ENCODE peak calls at places on chromosomes 7 and 10, in four cellular contexts. K is GM12878, E is HepG2, R is K562. M is an unnamed sample.

GRCh38 chr10:74058658-74059057 is 60.7 kb downstream of the VCL start:
- DNase-seq in E (peak), R (peak), K (no peak), M (no peak)

GRCh38 chr10:69486922-69487730 is 35.9 kb downstream of the TSPAN15 start:
- DNase-seq in K (no peak), R (no peak), E (no peak), M (no peak)

GRCh38 chr10:18104223-18104872 is 35.9 kb upstream of the CACNB2 start:
- DNase-seq in E (peak), R (peak), K (no peak), M (peak)

GRCh38 chr10:5528989-5529701 is 4.4 kb downstream of the CALML3 start:
- DNase-seq in E (no peak), R (no peak), K (no peak), M (no peak)

GRCh38 chr7:31101544-31101943 is 49.4 kb downstream of the ADCYAP1R1 start:
- DNase-seq in E (no peak), R (no peak), K (no peak), M (no peak)

GRCh38 chr7:157668884-157669767 is 332.3 kb downstream of the DNAJB6 start:
- DNase-seq in R (no peak), K (no peak), E (no peak), M (no peak)

GRCh38 chr10:78348416-78349164 is 314.9 kb downstream of the RPS24 start:
- DNase-seq in R (no peak), K (no peak), E (no peak), M (no peak)

GRCh38 chr7:80907141-80907601 is 11.7 kb downstream of the SEMA3C start:
- DNase-seq in K (no peak), E (no peak), R (no peak), M (no peak)

GRCh38 chr7:27205325-27206280 is 5.7 kb upstream of the HOXA13 start:
- DNase-seq in R (no peak), K (no peak), E (no peak), M (no peak)

GRCh38 chr7:24819916-24820689 is 62.8 kb upstream of the GSDME start:
- DNase-seq in K (no peak), R (peak), E (peak), M (peak)

GRCh38 chr7:28354601-28355062 is 57.7 kb upstream of the CREB5 start:
- DNase-seq in R (no peak), K (no peak), E (no peak), M (no peak)

GRCh38 chr10:96271017-96271815 is at the start of gene BLNK:
- DNase-seq in E (no peak), R (no peak), K (peak), M (peak)

GRCh38 chr7:55127622-55128081 is 108.8 kb downstream of the EGFR start:
- DNase-seq in R (no peak), E (no peak), K (no peak), M (peak)

GRCh38 chr10:69749180-69750010 is 52.3 kb upstream of the COL13A1 start:
- DNase-seq in E (no peak), R (no peak), K (no peak), M (no peak)

GRCh38 chr7:19051767-19052375 is 65.6 kb downstream of the TWIST1 start:
- DNase-seq in K (no peak), E (peak), R (peak), M (peak)

GRCh38 chr7:117929217-117929616 is 56.0 kb upstream of the CTTNBP2 start:
- DNase-seq in E (no peak), K (no peak), R (no peak), M (no peak)

GRCh38 chr10:46247181-46247475 is 39.7 kb upstream of the ANTXRL start:
- DNase-seq in E (no peak), R (no peak), K (no peak), M (no peak)

GRCh38 chr7:98733036-98733435 is 116.0 kb downstream of the NPTX2 start:
- DNase-seq in E (peak), R (peak), K (peak), M (peak)

GRCh38 chr7:143931739-143932138 is 3.3 kb upstream of the OR2F2 start:
- DNase-seq in E (no peak), R (no peak), K (no peak), M (no peak)

GRCh38 chr7:97126483-97127171 is 9.1 kb downstream of the SDHAF3 start:
- DNase-seq in E (no peak), R (peak), K (no peak), M (no peak)

GRCh38 chr7:141460781-141461715 is 90.2 kb upstream of the AGK start:
- DNase-seq in K (no peak), R (no peak), E (no peak), M (peak)

GRCh38 chr7:94296886-94297285 is 97.8 kb upstream of the COL1A2 start:
- DNase-seq in E (no peak), R (no peak), K (no peak), M (no peak)

GRCh38 chr7:51219261-51219988 is 97.2 kb downstream of the COBL start:
- DNase-seq in R (no peak), E (no peak), K (no peak), M (no peak)

GRCh38 chr10:104049497-104050250 is 36.0 kb downstream of the COL17A1 start:
- DNase-seq in E (no peak), R (no peak), K (no peak), M (no peak)

GRCh38 chr10:3111626-3112220 is 44.4 kb downstream of the PFKP start:
- DNase-seq in K (no peak), R (no peak), E (no peak), M (no peak)

GRCh38 chr10:93198401-93199175 is 124.9 kb downstream of the CYP26A1 start:
- DNase-seq in E (no peak), K (no peak), R (no peak), M (no peak)

GRCh38 chr10:24882047-24882698 is 70.2 kb downstream of the PRTFDC1 start:
- DNase-seq in E (no peak), K (peak), R (no peak), M (no peak)

GRCh38 chr7:139505563-139505962 is 17.9 kb upstream of the CLEC2L start:
- DNase-seq in E (peak), R (peak), K (no peak), M (peak)

GRCh38 chr10:115844592-115844991 is 428.4 kb downstream of the GFRA1 start:
- DNase-seq in R (no peak), E (no peak), K (no peak), M (peak)

GRCh38 chr7:96985992-96986391 is 19.4 kb upstream of the DLX6 start:
- DNase-seq in K (no peak), E (no peak), R (no peak), M (no peak)

GRCh38 chr7:50664461-50664922 is 99.3 kb upstream of the DDC start:
- DNase-seq in R (no peak), E (no peak), K (no peak), M (no peak)

GRCh38 chr7:30800785-30801252 is 29.6 kb downstream of the MINDY4 start:
- DNase-seq in E (peak), K (peak), R (peak), M (peak)

GRCh38 chr7:33258561-33258960 is 129.2 kb downstream of the BBS9 start:
- DNase-seq in K (no peak), R (no peak), E (no peak), M (no peak)

GRCh38 chr10:20596911-20597310 is 300.2 kb downstream of the NEBL start:
- DNase-seq in K (no peak), E (no peak), R (no peak), M (no peak)

GRCh38 chr7:104160375-104160774 is 47.4 kb downstream of the ORC5 start:
- DNase-seq in E (no peak), R (no peak), K (no peak), M (no peak)

GRCh38 chr7:19079066-19079465 is 38.4 kb downstream of the TWIST1 start:
- DNase-seq in E (no peak), K (no peak), R (no peak), M (no peak)

GRCh38 chr7:110382736-110383135 is 708.2 kb upstream of the LRRN3 start:
- DNase-seq in E (no peak), K (no peak), R (no peak), M (no peak)

DNA sequence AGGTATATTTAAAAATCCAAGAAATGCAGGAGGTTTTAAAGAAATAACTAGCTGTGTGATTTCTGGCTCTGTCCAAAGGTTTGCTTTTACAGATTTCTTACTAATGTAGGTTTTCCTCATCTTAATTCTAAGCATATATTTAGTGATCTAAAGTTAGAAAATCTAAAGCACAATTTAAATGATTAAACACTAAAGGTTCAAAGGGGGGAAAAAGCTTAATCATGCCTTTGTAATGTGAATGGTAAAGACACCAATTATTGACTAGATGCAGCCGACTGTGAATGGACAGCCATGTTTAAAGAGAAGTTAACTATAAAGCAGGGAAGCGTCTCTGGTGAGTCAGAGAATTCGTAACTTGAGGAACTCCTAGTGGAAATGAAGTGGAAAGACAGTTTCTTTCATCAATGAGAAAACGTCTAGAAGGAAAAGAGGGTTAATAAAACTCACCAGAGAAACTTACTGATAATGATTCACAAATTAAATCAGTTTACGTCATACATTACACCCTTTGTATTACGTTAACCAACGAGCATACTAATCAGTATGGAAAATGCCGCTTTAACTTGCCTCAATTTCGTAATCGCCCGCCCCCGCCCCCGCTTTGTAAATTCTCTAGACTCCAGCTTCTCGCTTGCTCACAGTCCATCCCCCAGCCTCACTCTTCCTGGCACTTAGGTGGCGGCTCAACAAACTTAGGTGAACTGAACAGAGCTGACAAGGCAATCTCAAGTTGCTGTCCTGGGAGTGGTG is 1.1 kb upstream of the HBP1 start:
- DNase-seq in R (peak), K (no peak), E (peak), M (peak)
- TF ChIP-seq TARDBP in R (peak), K (no peak), E (no peak), M (no peak)

DNA sequence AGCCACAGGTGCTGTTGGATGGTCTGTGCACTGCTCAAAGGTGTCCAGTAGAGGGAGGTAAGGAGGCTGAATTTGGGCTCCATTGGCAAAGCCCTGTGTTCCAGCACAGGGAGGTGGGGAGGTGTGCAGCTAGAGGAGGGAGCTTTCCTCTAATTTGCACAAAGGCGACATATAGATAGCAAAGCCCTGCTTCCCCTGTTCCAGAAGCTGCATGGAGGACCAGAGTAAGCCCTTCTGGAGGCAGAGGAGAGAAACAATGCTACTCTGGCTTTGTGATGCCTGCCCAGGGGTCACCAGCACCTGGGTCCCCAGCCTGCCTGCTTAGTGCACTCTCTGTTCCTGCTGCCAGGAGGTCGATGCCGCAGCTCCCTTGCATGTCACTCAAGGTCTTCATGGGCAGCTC is 3.4 kb upstream of the ARHGAP22 start:
- DNase-seq in E (peak), R (peak), K (peak), M (peak)
- TF ChIP-seq TARDBP in E (no peak), R (no peak), K (no peak), M (no peak)

GRCh38 chr7:156308976-156309620 is 331.5 kb upstream of the RNF32 start:
- DNase-seq in K (no peak), R (no peak), E (no peak), M (no peak)

DNA sequence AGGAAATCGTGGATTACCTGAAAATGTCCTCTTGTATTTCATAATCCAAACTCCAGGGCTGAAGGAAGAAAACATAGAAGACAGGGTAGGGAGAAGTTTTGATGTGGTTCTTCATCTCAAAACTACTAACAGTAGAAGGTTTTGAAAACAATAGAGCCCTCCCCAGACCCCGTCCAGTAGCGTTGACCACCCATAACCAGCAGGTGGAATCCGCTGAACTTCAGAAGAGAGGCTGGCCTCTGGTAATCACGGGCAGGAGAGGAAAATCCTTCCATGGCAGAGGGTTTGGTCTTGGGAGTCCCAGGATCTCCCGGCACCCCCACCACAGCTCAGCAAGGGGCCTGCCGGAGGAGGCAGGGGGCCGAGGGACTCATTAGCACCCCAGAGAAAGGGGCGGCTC is 333.4 kb upstream of the RNF32 start:
- DNase-seq in K (no peak), R (no peak), E (no peak), M (no peak)
- TF ChIP-seq TARDBP in K (no peak), R (no peak), E (no peak), M (no peak)

DNA sequence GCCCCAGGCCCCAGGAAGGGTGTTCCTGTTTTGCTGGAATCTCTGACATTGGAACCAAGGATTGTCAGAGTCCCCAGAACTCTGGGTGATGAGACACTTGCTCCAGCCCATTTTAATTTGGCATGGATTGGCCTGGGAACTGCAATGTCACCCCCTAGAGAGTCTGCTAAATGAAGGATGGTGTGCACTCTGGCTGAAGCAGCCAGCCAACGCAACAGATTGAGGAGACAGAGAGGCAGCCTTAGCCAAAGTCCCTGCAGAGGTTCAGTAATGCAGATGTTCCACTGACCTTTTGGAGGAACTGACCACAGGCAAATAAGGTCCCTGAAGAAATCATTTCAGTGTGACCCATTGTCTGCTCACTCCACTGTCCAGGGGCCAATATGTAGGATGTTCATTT is 13.4 kb downstream of the LRRC18 start:
- DNase-seq in E (no peak), K (no peak), R (no peak), M (no peak)
- TF ChIP-seq TARDBP in E (no peak), K (no peak), R (no peak), M (no peak)

DNA sequence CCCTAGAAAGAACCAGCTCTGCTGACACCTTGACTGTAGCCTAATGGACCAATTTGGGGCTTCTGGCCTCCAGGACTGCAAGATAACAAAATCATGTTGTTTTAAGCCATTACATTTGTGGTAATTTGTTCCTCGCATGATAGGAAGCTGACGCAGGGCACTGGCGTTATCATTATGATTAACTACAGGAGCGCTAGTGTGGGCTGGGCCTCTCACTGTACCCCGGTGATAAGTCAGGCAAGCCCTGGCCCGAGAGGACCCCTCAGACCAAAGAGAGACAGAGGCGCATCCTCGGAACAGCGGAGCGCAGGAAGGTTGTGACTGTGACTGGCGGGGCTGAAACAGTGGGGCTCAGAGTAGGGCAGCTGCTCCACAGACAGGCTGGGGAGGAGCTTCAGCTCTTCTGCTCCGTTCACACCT is 150.3 kb upstream of the CHST15 start:
- DNase-seq in K (no peak), E (no peak), R (no peak), M (no peak)
- TF ChIP-seq TARDBP in K (no peak), E (no peak), R (no peak), M (no peak)

DNA sequence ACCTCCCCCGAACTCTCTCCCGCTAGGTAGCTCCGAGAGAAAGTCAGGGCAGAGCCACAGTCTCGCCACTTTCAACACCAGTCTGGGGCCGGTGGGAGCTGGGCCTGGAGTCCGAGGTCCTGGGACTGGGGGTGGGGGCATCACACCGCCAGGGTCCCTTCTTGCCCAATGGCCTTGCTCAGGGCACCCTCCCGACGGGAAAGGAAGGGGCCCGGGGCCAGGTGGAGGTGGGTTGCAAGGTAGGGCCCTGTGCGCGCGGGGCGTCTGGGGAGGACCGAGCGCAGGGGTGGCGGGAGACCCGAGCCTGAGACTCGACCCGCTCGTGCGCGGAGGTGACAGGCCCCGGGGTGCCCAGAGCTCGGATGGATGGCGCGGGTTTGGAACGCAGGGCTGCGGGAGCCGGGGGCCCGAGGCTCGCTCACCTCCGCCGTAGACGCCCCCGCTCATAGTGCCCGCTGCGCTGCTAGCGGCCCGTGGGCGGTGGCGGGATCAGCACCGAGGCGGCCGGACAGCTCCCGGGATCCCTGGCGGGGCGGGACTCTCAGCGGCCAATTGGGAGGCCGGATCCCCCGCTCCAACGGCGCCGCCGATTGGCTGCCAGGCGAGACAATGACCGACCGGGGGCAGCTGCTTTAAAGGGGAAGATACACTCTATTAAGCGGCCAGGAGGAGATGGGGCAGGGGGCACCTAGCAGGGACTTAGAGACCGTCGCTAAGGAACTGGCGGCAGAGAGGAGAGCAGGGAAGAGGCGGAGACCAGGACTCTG is at the start of gene ACTL6B:
- DNase-seq in K (no peak), E (no peak), R (peak), M (peak)
- TF ChIP-seq TARDBP in K (no peak), E (no peak), R (no peak), M (no peak)

GRCh38 chr7:625376-625971 is 101.0 kb upstream of the DNAAF5 start:
- DNase-seq in E (no peak), K (no peak), R (no peak), M (no peak)
- TF ChIP-seq TARDBP in E (no peak), K (no peak), R (no peak), M (no peak)

GRCh38 chr7:125516194-125516593 is 586.6 kb upstream of the POT1 start:
- DNase-seq in E (no peak), K (no peak), R (no peak), M (no peak)
- TF ChIP-seq TARDBP in E (no peak), K (no peak), R (no peak), M (no peak)

GRCh38 chr7:40316176-40316575 is 181.4 kb downstream of the SUGCT start:
- DNase-seq in E (no peak), K (no peak), R (no peak), M (no peak)

GRCh38 chr7:40310213-40310612 is 175.4 kb downstream of the SUGCT start:
- DNase-seq in R (no peak), K (no peak), E (no peak), M (no peak)

GRCh38 chr7:40306596-40306995 is 171.8 kb downstream of the SUGCT start:
- DNase-seq in E (no peak), R (no peak), K (no peak), M (no peak)

GRCh38 chr7:40315277-40315676 is 180.5 kb downstream of the SUGCT start:
- DNase-seq in K (no peak), R (no peak), E (no peak), M (no peak)

GRCh38 chr7:40311307-40311706 is 176.5 kb downstream of the SUGCT start:
- DNase-seq in K (peak), R (no peak), E (no peak), M (no peak)
- TF ChIP-seq TARDBP in K (no peak), R (no peak), E (no peak), M (no peak)

M was measured in HEK293T.